ENCODE peak calls at places on chromosome 17, in nine cellular contexts. One of them, this sample, is unnamed.

GRCh38 chr17:57463103-57463885 is 207.0 kb downstream of the MSI2 start:
- DNase-seq in hepatocyte: no peak
- DNase-seq in LoVo: no peak
- DNase-seq in CD4-positive, alpha-beta T cell: no peak
- DNase-seq in AG04450: no peak
- DNase-seq in coronary artery: no peak
- DNase-seq in heart left ventricle: no peak
- DNase-seq in ureter: no peak
- DNase-seq in CD8-positive, alpha-beta memory T cell: no peak
- DNase-seq in this sample: no peak

GRCh38 chr17:45692661-45693060 is 91.5 kb upstream of the CRHR1 start:
- DNase-seq in hepatocyte: no peak
- DNase-seq in LoVo: no peak
- DNase-seq in CD4-positive, alpha-beta T cell: no peak
- DNase-seq in AG04450: no peak
- DNase-seq in coronary artery: no peak
- DNase-seq in heart left ventricle: no peak
- DNase-seq in ureter: no peak
- DNase-seq in CD8-positive, alpha-beta memory T cell: no peak
- DNase-seq in this sample: no peak

GRCh38 chr17:66555605-66556004 is 253.2 kb downstream of the PRKCA start:
- DNase-seq in hepatocyte: no peak
- DNase-seq in LoVo: no peak
- DNase-seq in CD4-positive, alpha-beta T cell: no peak
- DNase-seq in AG04450: no peak
- DNase-seq in coronary artery: no peak
- DNase-seq in heart left ventricle: no peak
- DNase-seq in ureter: no peak
- DNase-seq in CD8-positive, alpha-beta memory T cell: no peak
- DNase-seq in this sample: no peak

GRCh38 chr17:9839433-9839832 is 13.7 kb downstream of the GLP2R start:
- DNase-seq in hepatocyte: no peak
- DNase-seq in LoVo: no peak
- DNase-seq in CD4-positive, alpha-beta T cell: no peak
- DNase-seq in AG04450: no peak
- DNase-seq in coronary artery: no peak
- DNase-seq in heart left ventricle: no peak
- DNase-seq in ureter: no peak
- DNase-seq in CD8-positive, alpha-beta memory T cell: no peak
- DNase-seq in this sample: no peak

GRCh38 chr17:55421179-55421934 is at the start of gene MMD:
- DNase-seq in hepatocyte: peak
- DNase-seq in LoVo: peak
- DNase-seq in CD4-positive, alpha-beta T cell: no peak
- DNase-seq in AG04450: no peak
- DNase-seq in coronary artery: peak
- DNase-seq in heart left ventricle: peak
- DNase-seq in ureter: peak
- DNase-seq in CD8-positive, alpha-beta memory T cell: peak
- DNase-seq in this sample: peak

GRCh38 chr17:82939213-82940030 is 99.6 kb upstream of the ZNF750 start:
- DNase-seq in hepatocyte: no peak
- DNase-seq in LoVo: no peak
- DNase-seq in CD4-positive, alpha-beta T cell: no peak
- DNase-seq in AG04450: no peak
- DNase-seq in coronary artery: peak
- DNase-seq in heart left ventricle: no peak
- DNase-seq in ureter: no peak
- DNase-seq in CD8-positive, alpha-beta memory T cell: no peak
- DNase-seq in this sample: no peak

GRCh38 chr17:69870091-69870530 is 204.9 kb upstream of the KCNJ16 start:
- DNase-seq in hepatocyte: no peak
- DNase-seq in LoVo: no peak
- DNase-seq in CD4-positive, alpha-beta T cell: no peak
- DNase-seq in AG04450: peak
- DNase-seq in coronary artery: no peak
- DNase-seq in heart left ventricle: no peak
- DNase-seq in ureter: no peak
- DNase-seq in CD8-positive, alpha-beta memory T cell: no peak
- DNase-seq in this sample: no peak

GRCh38 chr17:3796110-3796821 is 4.7 kb downstream of the ITGAE start:
- DNase-seq in hepatocyte: no peak
- DNase-seq in LoVo: no peak
- DNase-seq in CD4-positive, alpha-beta T cell: peak
- DNase-seq in AG04450: no peak
- DNase-seq in coronary artery: no peak
- DNase-seq in heart left ventricle: no peak
- DNase-seq in ureter: no peak
- DNase-seq in CD8-positive, alpha-beta memory T cell: peak
- DNase-seq in this sample: no peak

This sample was measured in T follicular helper cell.